ENCODE peak calls at places on chromosome 9, in nine cellular contexts. D is mucosa of descending colon, O is tibial nerve, Y is spleen, G is fibroblast of lung, F is thoracic aorta, I is PC-9, H is kidney, J is heart left ventricle. S is an unnamed sample.
A peak's percentile ranks its signal among the peaks of the same experiment; 100 is the strongest.

GRCh38 chr9:128992995-128993394 is 35.1 kb downstream of the SH3GLB2 start:
- DNase-seq in G (no peak), I (no peak), F (no peak), J (no peak), D (no peak), O (no peak), Y (no peak), H (peak; percentile 30), S (no peak)

GRCh38 chr9:27202056-27202455 is 93.0 kb downstream of the TEK start:
- DNase-seq in O (no peak), J (no peak), G (no peak), D (no peak), I (no peak), Y (no peak), F (no peak), H (no peak), S (no peak)

GRCh38 chr9:137311971-137312851 is 10.1 kb upstream of the NRARP start:
- DNase-seq in O (no peak), F (no peak), J (no peak), I (peak; percentile 53), H (peak; percentile 69), G (no peak), D (peak; percentile 68), Y (peak; percentile 54), S (peak; percentile 93)

GRCh38 chr9:35906923-35907699 is 1.1 kb downstream of the HRCT1 start:
- DNase-seq in H (peak; percentile 89), D (peak; percentile 69), I (no peak), Y (no peak), F (no peak), J (peak; percentile 81), O (peak; percentile 62), G (peak; percentile 88), S (peak; percentile 22)

GRCh38 chr9:125608488-125609224 is 98.4 kb downstream of the MAPKAP1 start:
- DNase-seq in D (no peak), H (no peak), I (no peak), G (peak; percentile 58), Y (no peak), J (no peak), F (no peak), O (no peak), S (no peak)

GRCh38 chr9:87389936-87390335 is 107.7 kb upstream of the DAPK1 start:
- DNase-seq in H (no peak), O (no peak), I (no peak), G (peak; percentile 76), F (no peak), Y (no peak), J (no peak), D (no peak), S (no peak)

GRCh38 chr9:126491256-126491879 is 122.4 kb upstream of the LMX1B start:
- DNase-seq in D (no peak), I (peak; percentile 53), H (peak; percentile 3), F (no peak), O (no peak), J (no peak), G (peak; percentile 46), Y (peak; percentile 61), S (no peak)

GRCh38 chr9:109331353-109331752 is 10.5 kb upstream of the EPB41L4B start:
- DNase-seq in G (peak; percentile 42), H (peak; percentile 94), Y (no peak), O (no peak), F (no peak), D (peak; percentile 88), J (peak; percentile 60), I (peak; percentile 94), S (peak; percentile 96)

GRCh38 chr9:109179801-109180523 is 12.9 kb upstream of the FRRS1L start:
- DNase-seq in D (no peak), O (no peak), G (no peak), F (no peak), H (no peak), I (no peak), J (peak; percentile 55), Y (no peak), S (no peak)

GRCh38 chr9:23686257-23686656 is 139.8 kb downstream of the ELAVL2 start:
- DNase-seq in I (peak; percentile 89), F (no peak), O (no peak), J (no peak), Y (no peak), G (peak; percentile 91), D (no peak), H (no peak), S (no peak)

GRCh38 chr9:34125681-34126206 is 754 bp downstream of the DCAF12 start:
- DNase-seq in J (no peak), G (peak; percentile 46), H (no peak), F (no peak), Y (peak; percentile 62), D (no peak), O (no peak), I (no peak), S (no peak)

GRCh38 chr9:131273791-131274673 is 2.3 kb downstream of the FAM78A start:
- DNase-seq in Y (peak; percentile 64), I (no peak), D (peak; percentile 59), G (no peak), O (no peak), F (no peak), J (peak; percentile 66), H (peak; percentile 51), S (no peak)
- H3K4me3 ChIP-seq in Y (peak overlapping the region; percentile 83), I (no peak overlapping the region), D (no peak overlapping the region), G (no peak overlapping the region), O (no peak overlapping the region), F (peak overlapping the region; percentile 77), J (peak overlapping the region; percentile 69), H (peak overlapping the region; percentile 40), S (no peak overlapping the region)

GRCh38 chr9:83670381-83670780 is 37.4 kb downstream of the UBQLN1 start:
- DNase-seq in I (no peak), Y (no peak), G (no peak), D (no peak), H (no peak), O (no peak), F (no peak), J (no peak), S (no peak)
- H3K36me3 ChIP-seq in I (peaks cover 35% of the 10 kb centered on the region), Y (peaks cover 47% of the 10 kb centered on the region), G (no peaks in the 10 kb centered on the region), D (no peaks in the 10 kb centered on the region), H (peaks cover 14% of the 10 kb centered on the region), O (no peaks in the 10 kb centered on the region), F (peaks cover 7% of the 10 kb centered on the region), J (peaks cover 99% of the 10 kb centered on the region), S (peaks cover 14% of the 10 kb centered on the region)

DNA sequence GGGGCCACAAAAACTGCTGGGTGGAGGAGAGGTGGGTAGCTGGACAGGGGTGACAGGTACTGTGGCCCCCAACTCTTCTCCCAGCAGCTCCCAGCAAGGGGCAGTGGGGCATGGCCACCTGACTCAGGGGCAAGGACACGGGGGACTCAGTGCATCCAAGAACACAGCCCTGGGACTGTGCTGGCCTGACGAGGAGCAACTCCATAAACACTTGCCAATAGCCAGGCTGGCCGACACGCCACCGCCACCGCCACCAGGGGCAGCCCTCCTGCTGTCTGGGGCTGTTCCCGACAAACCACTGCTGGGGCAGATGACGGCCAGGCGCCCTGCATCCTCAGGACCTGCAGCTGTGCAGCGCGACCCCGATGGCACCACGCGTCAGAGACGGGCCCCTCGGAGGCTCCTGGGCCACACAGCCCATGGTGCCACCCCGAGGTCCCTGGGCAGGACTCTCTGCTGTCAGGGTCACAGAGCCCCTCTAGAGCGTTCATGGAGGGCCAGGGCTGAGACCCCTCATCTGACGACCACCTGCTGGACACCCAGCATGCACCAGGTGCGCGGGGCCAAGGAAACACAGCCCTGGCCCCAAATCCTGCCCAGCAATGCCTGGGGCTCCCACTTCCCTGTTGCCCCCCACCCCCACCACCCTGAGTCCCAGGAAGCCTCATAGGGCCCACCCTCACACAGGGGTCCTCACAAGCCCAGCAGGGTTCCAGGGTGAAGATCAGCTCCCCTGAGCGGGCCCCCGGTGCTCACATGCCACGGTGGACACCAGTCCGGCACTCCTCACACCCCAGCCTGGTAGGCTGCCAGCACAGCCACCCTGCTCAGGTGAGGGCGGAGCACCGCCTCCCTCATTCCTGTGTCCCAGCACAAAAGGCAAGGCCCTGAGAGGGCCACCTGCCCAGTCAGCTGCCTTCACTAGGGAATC is 56.0 kb upstream of the UBAC1 start:
- DNase-seq in D (peak; percentile 46), Y (peak; percentile 73), F (no peak), J (no peak), O (no peak), I (no peak), G (no peak), H (peak; percentile 73), S (no peak)
- TF ChIP-seq CTCF in D (no peak), Y (no peak), F (no peak), J (no peak), O (no peak), I (no peak), G (no peak), H (no peak), S (no peak)

GRCh38 chr9:132591244-132591643 is 8.8 kb downstream of the BARHL1 start:
- DNase-seq in F (no peak), O (no peak), G (no peak), H (no peak), I (no peak), D (no peak), J (no peak), Y (no peak), S (no peak)

GRCh38 chr9:132589148-132590036 is 7.0 kb downstream of the BARHL1 start:
- DNase-seq in D (no peak), I (no peak), F (no peak), Y (no peak), H (peak; percentile 55), J (no peak), O (no peak), G (no peak), S (no peak)

GRCh38 chr9:132590037-132590317 is 7.6 kb downstream of the BARHL1 start:
- DNase-seq in I (peak; percentile 27), G (no peak), F (no peak), J (no peak), O (no peak), H (peak; percentile 50), Y (no peak), D (no peak), S (no peak)

GRCh38 chr9:132591751-132592314 is 9.4 kb downstream of the BARHL1 start:
- DNase-seq in H (no peak), F (no peak), J (no peak), Y (no peak), O (no peak), G (no peak), I (peak; percentile 28), D (no peak), S (no peak)

DNA sequence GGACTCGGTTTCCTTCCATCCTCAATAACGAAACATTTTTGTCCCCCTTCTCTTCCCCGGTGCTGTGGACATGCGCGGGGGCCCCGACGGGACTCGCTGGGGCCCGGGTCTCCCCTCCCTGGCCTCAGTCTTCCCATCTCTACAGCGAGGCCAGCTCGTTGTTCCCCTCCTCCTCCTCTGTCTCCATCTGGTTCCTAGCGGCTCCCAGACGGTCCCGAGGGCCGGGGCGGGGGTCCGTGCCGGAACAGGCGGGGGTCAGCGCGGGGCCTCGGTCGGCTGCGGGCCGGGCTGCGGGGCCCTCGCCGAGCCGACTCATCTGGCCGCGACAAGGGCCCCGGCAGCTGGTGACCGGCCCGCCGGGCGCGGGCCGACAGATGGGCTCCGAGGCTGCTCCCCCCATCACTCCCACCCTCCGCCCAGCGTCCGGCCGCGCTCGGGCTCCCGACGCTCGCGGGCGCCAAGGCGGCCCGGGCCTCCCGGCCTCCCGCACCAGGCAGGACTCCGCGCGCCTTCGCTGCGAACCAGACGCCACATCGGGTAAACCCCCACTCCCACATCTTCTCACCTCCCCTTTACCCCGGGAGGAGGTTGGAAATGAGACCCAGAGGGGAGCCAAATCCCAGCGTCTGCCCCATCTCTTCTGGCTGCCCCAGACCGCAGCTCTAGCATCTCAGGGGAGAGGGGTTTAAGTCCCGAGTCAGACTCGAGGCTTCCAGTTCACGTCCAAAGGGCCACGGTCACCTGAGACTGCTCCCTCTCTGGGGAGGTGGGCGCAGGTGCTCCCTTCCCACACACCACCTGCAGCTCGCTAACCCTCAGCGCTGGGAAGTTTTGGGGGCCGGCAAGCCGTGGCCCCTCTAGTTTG is 8.1 kb downstream of the BARHL1 start:
- DNase-seq in J (no peak), I (no peak), D (no peak), H (no peak), F (no peak), Y (no peak), O (no peak), G (no peak), S (no peak)
- H3K4me3 ChIP-seq in J (no peak overlapping the region), I (no peak overlapping the region), D (no peak overlapping the region), H (no peak overlapping the region), F (no peak overlapping the region), Y (no peak overlapping the region), O (no peak overlapping the region), G (no peak overlapping the region), S (no peak overlapping the region)